ENCODE peak calls at places on chromosomes 13 and 19, in seven cellular contexts. K, E, P, M, H, W and V are unnamed samples. For H3K4me1, the result is how much of the 10 kb centered on the place peaks cover.

GRCh38 chr19:49451430-49452181 is at the start of gene PIH1D1:
- DNase-seq in K (peak), E (peak), P (peak), M (peak), H (peak), W (peak), V (peak)

GRCh38 chr13:49932066-49932465 is 4.1 kb downstream of the SPRYD7 start:
- DNase-seq in K (no peak), E (no peak), P (no peak), M (no peak), H (no peak), W (no peak), V (no peak)

GRCh38 chr19:39934584-39935233 is at the start of gene FCGBP:
- DNase-seq in K (no peak), E (no peak), P (no peak), M (no peak), H (no peak), W (no peak), V (no peak)

GRCh38 chr19:33514885-33515485 is 6.6 kb downstream of the PEPD start:
- DNase-seq in K (peak), E (no peak), P (no peak), M (no peak), H (no peak), W (no peak), V (no peak)

GRCh38 chr13:110560606-110561334 is 752 bp downstream of the RAB20 start:
- DNase-seq in K (no peak), E (no peak), P (peak), M (no peak), H (no peak), W (no peak), V (no peak)

GRCh38 chr19:1585243-1585580 is 7.5 kb downstream of the MBD3 start:
- DNase-seq in K (no peak), E (no peak), P (no peak), M (no peak), H (no peak), W (no peak), V (no peak)

GRCh38 chr13:114106991-114107685 is 25.3 kb downstream of the RASA3 start:
- DNase-seq in K (no peak), E (no peak), P (peak), M (peak), H (peak), W (no peak), V (no peak)

GRCh38 chr13:81048026-81048461 is 707.1 kb upstream of the SPRY2 start:
- DNase-seq in K (no peak), E (no peak), P (no peak), M (no peak), H (no peak), W (no peak), V (no peak)

GRCh38 chr13:28283600-28283999 is 145.3 kb downstream of the PAN3 start:
- DNase-seq in K (no peak), E (no peak), P (no peak), M (no peak), H (no peak), W (no peak), V (no peak)

GRCh38 chr13:27353166-27353583 is 71.2 kb upstream of the GTF3A start:
- DNase-seq in K (peak), E (no peak), P (no peak), M (no peak), H (no peak), W (no peak), V (no peak)

GRCh38 chr19:17389957-17390664 is 3.9 kb downstream of the CCDC194 start:
- DNase-seq in K (no peak), E (no peak), P (no peak), M (no peak), H (no peak), W (no peak), V (no peak)

GRCh38 chr13:67048084-67048792 is 181.9 kb downstream of the PCDH9 start:
- DNase-seq in K (peak), E (no peak), P (no peak), M (no peak), H (no peak), W (no peak), V (no peak)

GRCh38 chr13:50714886-50715285 is 128.6 kb downstream of the DLEU7 start:
- DNase-seq in K (no peak), E (no peak), P (no peak), M (no peak), H (no peak), W (no peak), V (no peak)

GRCh38 chr13:27533155-27533643 is 82.8 kb upstream of the MTIF3 start:
- DNase-seq in K (peak), E (peak), P (peak), M (peak), H (peak), W (no peak), V (peak)

GRCh38 chr19:3061214-3062161 is 807 bp downstream of the TLE5 start:
- DNase-seq in K (peak), E (no peak), P (peak), M (peak), H (no peak), W (no peak), V (no peak)
- H3K4me1 ChIP-seq in K (under half), E (half or more), P (under half), M (under half), H (under half), W (half or more), V (half or more)

GRCh38 chr19:46073268-46073922 is 32.6 kb upstream of the IGFL4 start:
- DNase-seq in K (peak), E (no peak), P (no peak), M (no peak), H (no peak), W (no peak), V (no peak)
- H3K27ac ChIP-seq in K (no peak), E (no peak), P (no peak), M (no peak), H (no peak), W (no peak), V (no peak)

GRCh38 chr13:99058527-99059495 is 80.9 kb upstream of the DOCK9 start:
- DNase-seq in K (no peak), E (no peak), P (no peak), M (no peak), H (no peak), W (no peak), V (no peak)

GRCh38 chr13:99053636-99054233 is 75.9 kb upstream of the DOCK9 start:
- DNase-seq in K (no peak), E (no peak), P (no peak), M (no peak), H (no peak), W (no peak), V (no peak)

GRCh38 chr13:99055286-99056073 is 77.6 kb upstream of the DOCK9 start:
- DNase-seq in K (no peak), E (no peak), P (no peak), M (no peak), H (no peak), W (no peak), V (no peak)

GRCh38 chr13:99057310-99057975 is 79.6 kb upstream of the DOCK9 start:
- DNase-seq in K (peak), E (no peak), P (no peak), M (no peak), H (no peak), W (no peak), V (no peak)

GRCh38 chr13:99056381-99057014 is 78.6 kb upstream of the DOCK9 start:
- DNase-seq in K (no peak), E (no peak), P (no peak), M (no peak), H (no peak), W (no peak), V (no peak)
- H3K4me1 ChIP-seq in K (under half), E (half or more), P (under half), M (under half), H (under half), W (half or more), V (half or more)

DNA sequence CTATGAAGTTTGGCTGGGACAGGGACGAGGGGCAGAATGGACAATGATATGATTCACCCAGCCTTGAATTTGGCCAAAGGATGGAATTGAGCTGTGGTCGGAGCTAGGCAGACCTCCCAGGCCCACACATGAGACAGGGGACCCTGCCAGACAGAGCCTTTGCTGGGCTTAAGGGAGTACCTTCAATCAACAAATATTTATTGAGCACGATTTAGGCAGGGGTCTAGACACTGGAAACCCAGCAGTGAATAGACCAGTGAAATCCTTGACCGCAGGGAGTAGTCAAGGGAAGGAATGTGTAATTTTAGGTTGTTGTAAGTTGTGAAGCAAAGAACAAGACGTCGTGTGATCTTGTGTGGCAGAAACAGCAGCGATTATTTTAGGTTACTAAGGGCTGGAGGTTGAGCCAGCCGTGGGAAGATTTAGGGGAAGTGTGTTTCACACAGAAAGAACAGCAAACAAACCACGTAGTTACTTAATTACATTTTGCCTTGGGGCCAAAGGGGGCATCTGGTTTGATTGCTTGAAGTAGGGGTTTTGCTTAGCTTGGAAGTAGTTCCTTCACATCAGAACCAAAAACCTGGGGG is 16.9 kb upstream of the AP1M2 start:
- DNase-seq in K (no peak), E (no peak), P (no peak), M (no peak), H (no peak), W (no peak), V (no peak)
- H3K27ac ChIP-seq in K (no peak), E (peak), P (peak), M (peak), H (peak), W (peak), V (peak)

DNA sequence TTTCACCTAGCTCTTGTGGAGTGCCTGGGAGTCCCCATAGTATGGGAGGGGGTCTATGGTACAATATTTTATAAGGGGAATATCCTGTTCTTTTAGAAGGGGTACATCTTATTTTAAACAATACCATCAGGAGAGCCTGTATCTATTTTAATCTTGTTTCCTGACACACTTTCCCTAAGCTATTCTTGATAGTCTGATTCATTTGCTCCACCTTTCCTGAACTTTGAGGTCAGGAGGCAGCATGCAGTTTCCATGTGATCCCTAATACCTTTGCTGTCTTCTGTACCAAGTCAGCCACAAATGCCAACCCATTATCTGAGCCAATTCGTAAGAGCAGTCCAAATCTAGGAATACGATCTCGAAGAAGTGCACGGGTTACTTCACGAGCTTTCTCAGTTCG is 86.2 kb downstream of the SLC25A15 start:
- DNase-seq in K (no peak), E (no peak), P (no peak), M (no peak), H (no peak), W (no peak), V (no peak)
- H3K4me1 ChIP-seq in K (under half), E (under half), P (under half), M (under half), H (under half), W (under half), V (under half)

DNA sequence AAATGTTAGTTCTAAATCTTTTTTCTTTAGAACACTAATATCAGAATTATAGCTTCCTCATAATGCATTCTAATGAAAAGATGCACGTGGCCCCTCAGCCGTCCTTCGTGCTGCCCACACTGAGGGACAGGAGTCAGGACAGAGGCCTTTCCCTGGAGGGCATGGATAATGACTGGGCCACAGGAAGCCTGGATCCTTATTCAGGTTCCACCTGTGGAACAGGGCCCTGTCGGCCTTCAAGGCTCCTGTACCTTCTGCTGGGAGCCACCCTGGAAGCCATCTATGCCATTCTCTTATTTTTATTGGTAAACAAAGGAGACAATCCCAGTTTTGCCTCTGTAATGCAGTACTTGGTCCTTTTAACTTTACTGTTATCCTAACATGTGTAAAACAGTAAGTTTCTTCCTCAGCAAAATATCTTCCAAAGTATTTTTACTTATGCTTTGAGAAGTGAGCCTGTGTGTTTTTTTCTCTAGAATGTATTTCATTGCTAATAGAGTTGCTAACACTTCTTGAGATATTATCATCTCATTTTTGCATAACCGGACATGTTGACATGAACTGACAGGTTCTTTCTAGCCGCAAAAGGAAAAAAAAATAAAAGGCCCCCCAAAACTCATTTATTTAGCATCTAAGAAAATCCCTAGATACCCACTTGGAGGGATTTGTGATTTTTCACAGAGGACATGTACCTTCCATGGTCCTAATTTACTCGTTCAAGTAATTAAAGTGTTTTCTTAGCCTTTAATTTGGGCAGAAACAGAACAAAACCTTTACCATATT is 6.0 kb downstream of the GPR183 start:
- DNase-seq in K (no peak), E (no peak), P (no peak), M (no peak), H (no peak), W (no peak), V (no peak)
- H3K27ac ChIP-seq in K (no peak), E (no peak), P (no peak), M (no peak), H (no peak), W (peak), V (no peak)

GRCh38 chr19:18439025-18439909 is 1.3 kb upstream of the ISYNA1 start:
- DNase-seq in K (peak), E (no peak), P (no peak), M (no peak), H (no peak), W (no peak), V (no peak)

GRCh38 chr19:18435848-18436631 is 1.9 kb downstream of the ISYNA1 start:
- DNase-seq in K (no peak), E (no peak), P (no peak), M (no peak), H (no peak), W (no peak), V (no peak)

GRCh38 chr19:18436651-18437478 is 1.1 kb downstream of the ISYNA1 start:
- DNase-seq in K (peak), E (no peak), P (peak), M (peak), H (no peak), W (no peak), V (no peak)

GRCh38 chr19:18438331-18439024 is 545 bp upstream of the ISYNA1 start:
- DNase-seq in K (no peak), E (no peak), P (peak), M (no peak), H (no peak), W (no peak), V (no peak)

GRCh38 chr19:18437481-18438330 is at the start of gene ISYNA1:
- DNase-seq in K (peak), E (no peak), P (peak), M (peak), H (no peak), W (no peak), V (no peak)
- H3K4me1 ChIP-seq in K (under half), E (half or more), P (under half), M (under half), H (under half), W (under half), V (half or more)